ENCODE peak calls at places on chromosomes 13 and 19, in ten cellular contexts. M is tibial artery; L is A673; T is foreskin keratinocyte; V is fibroblast of lung; O is CD8-positive, alpha-beta T cell; N is CD4-positive, alpha-beta T cell; X is CD8-positive, alpha-beta memory T cell; S is astrocyte; K is caudate nucleus. C is an unnamed sample.

GRCh38 chr13:27928353-27928804 is 8.6 kb downstream of the PDX1 start:
- DNase-seq in N (no peak), K (no peak), T (no peak), M (no peak), X (no peak), L (no peak), O (no peak), V (no peak), S (no peak), C (no peak)

GRCh38 chr19:38224014-38224862 is at the start of gene DPF1:
- DNase-seq in V (peak), K (peak), S (peak), N (no peak), L (peak), T (peak), X (no peak), M (no peak), O (no peak), C (peak)

GRCh38 chr19:15456871-15457700 is 7.3 kb downstream of the RASAL3 start:
- DNase-seq in K (no peak), S (no peak), X (no peak), T (no peak), O (no peak), L (peak), N (no peak), V (no peak), M (no peak), C (no peak)

GRCh38 chr19:12801466-12802266 is at the start of the genes PRDX2 and THSD8:
- DNase-seq in L (peak), M (peak), O (peak), X (peak), K (peak), S (no peak), V (peak), N (peak), T (peak), C (peak)

GRCh38 chr19:12703056-12703455 is 6.6 kb upstream of the FBXW9 start:
- DNase-seq in X (no peak), T (no peak), O (no peak), S (peak), K (no peak), V (peak), M (no peak), L (peak), N (no peak), C (no peak)

GRCh38 chr19:11264452-11265176 is 2.3 kb upstream of the DOCK6 start:
- DNase-seq in N (no peak), X (no peak), K (no peak), O (no peak), V (no peak), S (no peak), L (no peak), T (peak), M (no peak), C (no peak)

GRCh38 chr13:50676602-50677001 is 166.9 kb downstream of the DLEU7 start:
- DNase-seq in L (no peak), O (no peak), K (no peak), S (peak), V (peak), M (no peak), X (no peak), T (peak), N (no peak), C (no peak)

GRCh38 chr13:113472355-113473025 is 18.0 kb downstream of the DCUN1D2 start:
- DNase-seq in L (no peak), K (no peak), N (no peak), M (no peak), X (no peak), T (no peak), S (no peak), V (no peak), O (no peak), C (no peak)

GRCh38 chr19:45215391-45216191 is 29.6 kb downstream of the EXOC3L2 start:
- DNase-seq in L (no peak), V (peak), K (no peak), X (no peak), M (no peak), O (no peak), N (no peak), S (no peak), T (peak), C (no peak)

GRCh38 chr13:39016789-39017188 is 21.1 kb downstream of the PROSER1 start:
- DNase-seq in L (peak), O (no peak), X (peak), M (no peak), T (peak), V (no peak), K (peak), S (no peak), N (no peak), C (no peak)

GRCh38 chr13:99659234-99659633 is 158.0 kb downstream of the TM9SF2 start:
- DNase-seq in N (no peak), K (no peak), M (no peak), V (no peak), O (no peak), X (no peak), S (no peak), L (no peak), T (no peak), C (no peak)

GRCh38 chr13:42048625-42049453 is at the start of gene DGKH:
- DNase-seq in L (peak), V (peak), N (peak), T (peak), O (peak), M (peak), K (peak), X (peak), S (peak), C (peak)

GRCh38 chr13:76790519-76791289 is 95.5 kb downstream of the KCTD12 start:
- DNase-seq in L (no peak), K (no peak), S (no peak), O (no peak), V (peak), X (no peak), M (no peak), T (no peak), N (no peak), C (no peak)

GRCh38 chr13:106517151-106517847 is 18.2 kb downstream of the EFNB2 start:
- DNase-seq in X (no peak), L (no peak), T (no peak), O (no peak), K (no peak), N (no peak), M (no peak), V (no peak), S (no peak), C (no peak)

GRCh38 chr13:80010846-80011245 is 330.1 kb downstream of the SPRY2 start:
- DNase-seq in V (no peak), T (no peak), K (peak), N (no peak), M (no peak), S (no peak), O (no peak), X (no peak), L (no peak), C (peak)

GRCh38 chr19:1055886-1056620 is 10.9 kb upstream of the ARHGAP45 start:
- DNase-seq in S (no peak), N (no peak), V (no peak), L (no peak), K (no peak), M (no peak), O (no peak), X (no peak), T (no peak), C (no peak)

GRCh38 chr13:73338389-73338788 is 279.6 kb downstream of the KLF5 start:
- DNase-seq in M (no peak), T (peak), L (no peak), N (no peak), X (no peak), V (no peak), O (no peak), K (no peak), S (no peak), C (no peak)

GRCh38 chr13:73275163-73275562 is 216.4 kb downstream of the KLF5 start:
- DNase-seq in K (no peak), L (peak), V (no peak), T (no peak), M (no peak), O (no peak), N (no peak), X (no peak), S (no peak), C (no peak)

GRCh38 chr19:5154129-5154798 is 185.4 kb downstream of the KDM4B start:
- DNase-seq in T (no peak), V (no peak), N (peak), M (no peak), S (no peak), L (no peak), K (no peak), O (no peak), X (no peak), C (no peak)

GRCh38 chr19:47274891-47275865 is 493 bp downstream of the INAFM1 start:
- DNase-seq in K (no peak), N (no peak), T (no peak), X (no peak), L (no peak), V (peak), M (peak), O (no peak), S (peak), C (no peak)

GRCh38 chr13:98405107-98405571 is 171.8 kb downstream of the STK24 start:
- DNase-seq in M (no peak), O (no peak), T (no peak), N (no peak), K (peak), X (no peak), S (peak), V (peak), L (peak), C (no peak)

GRCh38 chr13:39159393-39159792 is 121.1 kb downstream of the NHLRC3 start:
- DNase-seq in L (peak), K (no peak), S (no peak), T (no peak), X (no peak), V (no peak), O (no peak), M (no peak), N (no peak), C (no peak)

GRCh38 chr13:97108535-97108910 is 113.6 kb upstream of the MBNL2 start:
- DNase-seq in M (no peak), V (peak), O (no peak), K (no peak), L (no peak), X (no peak), T (peak), S (peak), N (no peak), C (peak)

GRCh38 chr19:49157445-49158224 is at the start of gene TRPM4:
- DNase-seq in N (no peak), O (no peak), L (peak), X (peak), V (peak), T (peak), M (peak), S (peak), K (no peak), C (peak)
- H3K27ac ChIP-seq in N (no peak), O (no peak), L (peak), X (peak), V (peak), T (peak), M (peak), S (peak), K (peak), C (peak)

DNA sequence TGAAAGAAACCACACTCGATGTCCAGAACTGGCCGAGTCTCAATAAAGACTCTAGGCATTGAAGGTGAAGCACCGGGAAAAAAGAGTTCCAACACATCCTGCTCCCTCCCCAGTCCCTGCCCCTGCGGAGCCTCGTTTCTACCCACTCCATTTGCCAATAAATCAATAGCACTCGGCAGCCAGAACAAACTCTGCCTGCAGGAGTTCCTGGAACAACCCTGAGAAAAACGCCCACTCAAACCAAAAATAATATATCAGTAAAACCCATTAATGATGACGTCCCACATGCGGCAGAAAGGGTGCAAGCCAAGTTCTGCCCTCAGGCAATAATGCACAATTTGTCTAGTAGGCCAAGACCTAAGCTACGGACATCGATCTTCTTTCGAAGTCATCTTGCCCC is 41.0 kb downstream of the PDCD5 start:
- DNase-seq in V (peak), T (no peak), S (no peak), X (no peak), M (no peak), L (no peak), O (no peak), N (no peak), K (peak), C (no peak)
- H3K27ac ChIP-seq in V (no peak), T (no peak), S (no peak), X (no peak), M (no peak), L (no peak), O (no peak), N (no peak), K (no peak), C (no peak)

DNA sequence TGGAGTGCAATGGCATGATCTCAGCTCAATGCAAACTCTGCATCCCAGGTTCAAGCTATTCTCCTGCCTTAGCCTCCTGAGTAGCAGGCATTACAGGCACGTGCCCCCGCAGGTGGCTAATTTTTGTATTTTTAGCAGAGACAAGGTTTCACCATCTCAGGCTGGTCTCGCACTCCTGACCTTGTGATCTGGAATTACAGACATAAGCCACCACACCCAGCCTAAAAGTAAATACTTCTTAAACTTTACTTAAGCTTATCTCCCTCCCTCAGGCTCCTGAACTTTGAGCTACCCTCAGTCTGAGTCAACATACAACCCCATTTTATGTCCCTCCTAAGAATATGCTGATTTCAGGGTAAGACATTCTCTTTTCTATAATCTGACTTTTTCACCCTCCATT is 66.1 kb downstream of the ZNF486 start:
- DNase-seq in L (no peak), V (no peak), M (no peak), X (no peak), T (no peak), N (no peak), O (no peak), K (no peak), S (no peak), C (no peak)
- H3K27ac ChIP-seq in L (no peak), V (no peak), M (no peak), X (no peak), T (no peak), N (no peak), O (no peak), K (no peak), S (no peak), C (no peak)

DNA sequence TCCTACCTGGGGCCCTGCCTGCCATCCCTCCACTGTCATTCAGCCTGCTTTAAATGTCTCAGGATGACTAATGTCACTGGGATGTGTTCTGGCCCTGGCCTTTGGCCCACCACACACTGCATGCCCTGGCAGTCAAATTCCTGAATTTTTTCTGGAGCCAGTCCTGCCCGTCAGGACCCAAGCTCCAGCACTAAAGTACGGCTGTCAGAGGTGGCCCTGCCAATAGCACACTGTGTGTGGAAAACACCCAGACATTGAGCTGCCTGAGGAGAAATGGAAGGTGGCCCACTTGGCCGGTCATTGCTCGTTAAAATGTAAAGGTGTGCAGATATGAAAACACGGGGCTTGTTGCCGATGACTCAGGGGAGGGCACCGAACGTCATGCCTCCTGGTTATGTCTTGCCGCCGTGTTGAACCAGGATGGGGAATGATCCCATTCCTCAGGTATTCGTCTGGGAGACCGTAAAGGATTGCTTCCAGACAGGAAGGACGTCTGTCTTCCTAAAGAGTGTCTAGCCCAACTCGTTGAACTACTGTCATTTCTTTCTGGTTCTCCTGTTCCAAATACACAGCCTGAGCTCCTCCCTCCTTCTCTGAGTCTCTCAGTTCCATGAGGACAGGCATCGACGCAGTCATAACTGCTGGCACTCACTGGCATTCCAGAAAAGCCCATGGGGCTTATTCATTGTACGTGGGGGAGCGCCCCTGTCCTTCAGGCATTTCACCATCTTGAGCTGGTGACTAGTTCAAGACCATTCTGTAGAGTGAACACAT is 40.6 kb downstream of the COL4A2 start:
- DNase-seq in T (peak), V (peak), K (no peak), O (no peak), M (peak), S (peak), X (no peak), L (peak), N (no peak), C (no peak)
- H3K27ac ChIP-seq in T (peak), V (peak), K (no peak), O (no peak), M (peak), S (peak), X (no peak), L (peak), N (no peak), C (no peak)

DNA sequence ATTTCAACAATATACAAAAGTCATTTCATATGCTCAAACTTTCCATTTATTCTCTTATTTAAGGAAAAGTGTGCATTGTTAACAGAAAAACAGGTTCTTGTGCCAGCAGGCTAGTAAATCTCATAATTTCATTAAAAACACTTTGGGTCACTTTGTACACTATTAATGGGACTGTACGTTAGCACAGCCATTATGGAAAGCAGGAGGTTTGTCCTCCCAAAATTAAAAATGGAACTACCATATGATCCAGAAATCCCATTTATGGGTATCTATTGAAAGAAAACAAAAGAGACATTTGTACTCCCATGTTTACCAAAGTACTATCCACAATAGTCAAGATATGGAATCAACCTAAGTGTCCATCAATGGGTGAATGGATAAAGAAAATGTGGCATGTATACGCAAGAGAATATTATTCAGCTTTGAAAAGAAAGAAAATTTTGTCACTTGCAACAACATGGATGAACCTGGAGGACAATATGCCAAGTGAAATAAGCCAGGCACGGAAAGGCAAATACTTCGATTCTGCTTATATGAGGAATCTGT is 8.4 kb upstream of the SIGLEC6 start:
- DNase-seq in M (no peak), L (no peak), O (no peak), N (no peak), K (no peak), X (no peak), S (no peak), V (no peak), T (no peak), C (no peak)
- H3K27ac ChIP-seq in M (no peak), L (no peak), O (no peak), N (no peak), K (no peak), X (no peak), S (no peak), V (no peak), T (no peak), C (no peak)

GRCh38 chr19:48755787-48756674 is 707 bp downstream of the FGF21 start:
- DNase-seq in N (no peak), V (no peak), M (no peak), K (no peak), T (no peak), S (no peak), O (no peak), X (no peak), L (no peak), C (no peak)
- H3K27ac ChIP-seq in N (no peak), V (no peak), M (no peak), K (no peak), T (no peak), S (no peak), O (no peak), X (no peak), L (peak), C (no peak)

DNA sequence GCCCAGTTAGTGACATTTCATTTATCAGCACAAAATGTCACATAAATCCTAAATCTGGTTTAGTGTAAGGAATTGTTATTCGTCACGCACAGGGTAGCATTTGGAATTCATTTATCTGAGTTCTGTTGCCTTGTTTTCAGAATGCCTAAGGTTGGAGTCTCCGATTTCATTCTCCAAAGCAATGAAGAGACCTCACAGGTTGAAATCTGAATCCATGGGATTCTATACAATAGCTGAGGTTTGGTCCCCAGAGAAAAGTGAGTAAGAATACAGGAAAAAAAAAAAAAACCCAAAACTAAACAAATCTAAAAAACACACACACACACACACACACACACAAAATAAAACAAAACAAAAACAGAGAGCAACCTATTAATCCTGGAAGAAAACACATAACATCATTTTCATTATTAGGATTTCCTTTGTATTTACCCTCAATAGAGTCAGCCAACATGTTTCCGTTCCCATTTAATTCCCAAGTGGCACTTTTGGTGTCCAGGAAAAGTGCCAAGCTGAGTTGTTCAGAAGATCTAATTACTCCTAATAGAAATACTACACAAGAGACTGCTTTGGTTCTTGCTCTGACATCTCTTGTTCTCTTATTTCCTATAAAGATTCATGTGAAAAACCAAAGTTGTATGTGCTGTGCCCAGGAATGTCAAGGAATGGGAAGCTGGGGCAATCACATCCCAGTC is 36.2 kb upstream of the LRCH1 start:
- DNase-seq in O (no peak), V (no peak), S (no peak), M (no peak), N (no peak), T (no peak), L (peak), K (no peak), X (no peak), C (no peak)
- H3K27ac ChIP-seq in O (no peak), V (no peak), S (no peak), M (no peak), N (no peak), T (no peak), L (peak), K (no peak), X (no peak), C (no peak)

C was measured in substantia nigra.